ENCODE peak calls at places on chromosomes 12 and 14, in nine cellular contexts. J, S, Q, H, A, Z, V, B and D are unnamed samples.

GRCh38 chr12:119444462-119445044 is 110.0 kb downstream of the CCDC60 start:
- DNase-seq in H (peak), V (peak), S (peak), B (peak), Q (peak), A (peak), J (peak), Z (peak), D (peak)

GRCh38 chr12:53200458-53201169 is 6.4 kb downstream of the ITGB7 start:
- DNase-seq in Z (no peak), J (no peak), B (no peak), V (no peak), S (no peak), A (no peak), Q (no peak), H (no peak), D (no peak)

GRCh38 chr14:31137214-31137889 is 70.2 kb downstream of the HECTD1 start:
- DNase-seq in B (no peak), S (no peak), J (no peak), H (no peak), Q (no peak), A (no peak), V (peak), Z (no peak), D (no peak)

GRCh38 chr14:68696721-68697495 is 96.0 kb downstream of the ZFP36L1 start:
- DNase-seq in Q (no peak), A (no peak), H (no peak), Z (peak), S (no peak), B (no peak), J (no peak), V (no peak), D (no peak)

GRCh38 chr14:95483843-95484165 is 32.6 kb downstream of the SYNE3 start:
- DNase-seq in S (no peak), Q (no peak), V (no peak), J (no peak), Z (no peak), H (no peak), B (no peak), A (no peak), D (no peak)

GRCh38 chr14:104337381-104337780 is 199.0 kb downstream of the KIF26A start:
- DNase-seq in J (no peak), H (no peak), S (no peak), A (no peak), Z (no peak), Q (no peak), B (no peak), V (no peak), D (no peak)

GRCh38 chr12:27460471-27460978 is 14.0 kb downstream of the SMCO2 start:
- DNase-seq in A (no peak), J (no peak), S (no peak), H (no peak), B (no peak), Q (no peak), Z (no peak), V (no peak), D (peak)

GRCh38 chr14:64584185-64584584 is 34.4 kb downstream of the PPP1R36 start:
- DNase-seq in H (no peak), A (no peak), Z (no peak), S (no peak), Q (no peak), B (no peak), V (no peak), J (no peak), D (no peak)

GRCh38 chr14:92389598-92390126 is 66.7 kb downstream of the SLC24A4 start:
- DNase-seq in Z (no peak), Q (no peak), B (no peak), V (no peak), H (no peak), J (no peak), A (no peak), S (no peak), D (no peak)

GRCh38 chr14:61531741-61532505 is 163.4 kb upstream of the HIF1A start:
- DNase-seq in A (no peak), Z (peak), S (no peak), J (no peak), H (no peak), V (no peak), Q (no peak), B (no peak), D (no peak)

GRCh38 chr14:58829594-58829993 is 191.8 kb downstream of the DACT1 start:
- DNase-seq in A (no peak), B (no peak), Z (no peak), J (no peak), H (no peak), V (no peak), Q (no peak), S (no peak), D (no peak)

GRCh38 chr14:101774006-101774755 is 12.7 kb downstream of the PPP2R5C start:
- DNase-seq in V (no peak), A (no peak), B (no peak), S (no peak), Q (no peak), J (no peak), Z (no peak), H (no peak), D (no peak)

GRCh38 chr12:101707131-101707782 is 9.8 kb downstream of the CHPT1 start:
- DNase-seq in A (no peak), Q (no peak), B (peak), J (peak), Z (no peak), H (no peak), V (no peak), S (no peak), D (no peak)

GRCh38 chr14:20602583-20602982 is 11.4 kb upstream of the RNASE12 start:
- DNase-seq in Q (no peak), Z (peak), B (no peak), V (no peak), A (no peak), J (no peak), S (no peak), H (no peak), D (no peak)

DNA sequence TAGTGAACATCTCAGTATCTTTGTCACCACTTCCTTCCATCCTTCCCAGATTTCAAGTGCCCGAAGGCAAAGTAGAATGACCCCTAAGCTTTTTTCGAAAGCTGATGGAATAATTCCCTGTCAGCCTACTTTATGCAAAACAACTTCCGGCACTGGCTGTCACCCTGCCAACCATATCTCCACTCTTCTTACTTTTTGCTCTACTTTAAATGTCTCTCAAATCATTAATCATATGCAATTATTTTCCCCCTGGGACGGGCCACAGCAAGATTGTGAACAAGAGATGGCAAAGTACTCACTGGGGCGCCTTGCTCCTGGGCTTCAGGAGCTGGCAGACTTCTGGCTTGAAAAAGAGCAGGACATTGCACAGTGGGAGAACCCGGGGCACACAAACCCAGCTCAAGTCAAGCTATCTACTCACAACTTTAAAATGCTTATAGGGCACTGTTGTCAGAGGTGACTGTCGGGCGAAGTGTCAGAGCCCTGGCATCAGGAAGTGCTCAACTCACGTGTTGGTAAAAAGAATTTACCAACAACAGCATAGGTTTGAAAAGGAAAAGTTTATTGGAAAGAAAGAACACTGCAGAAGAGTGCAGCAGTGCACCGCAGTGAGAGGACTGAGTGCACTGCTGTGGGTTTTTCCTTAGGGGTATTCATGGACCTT is 373.4 kb downstream of the PAWR start:
- DNase-seq in A (no peak), Z (no peak), Q (no peak), S (no peak), J (no peak), H (no peak), V (no peak), B (no peak), D (no peak)
- TF ChIP-seq POLR2A in A (no peak), Z (no peak), Q (no peak), S (no peak), J (no peak), H (no peak), V (no peak), B (no peak), D (no peak)

GRCh38 chr12:47773062-47773857 is at the start of gene SLC48A1:
- DNase-seq in A (peak), J (peak), S (peak), B (peak), Z (peak), Q (peak), V (no peak), H (peak), D (peak)
- TF ChIP-seq POLR2A in A (peak), J (peak), S (no peak), B (peak), Z (peak), Q (no peak), V (peak), H (no peak), D (peak)

GRCh38 chr12:77940011-77940423 is 109.3 kb downstream of the NAV3 start:
- DNase-seq in H (no peak), V (peak), J (no peak), S (no peak), Q (no peak), B (no peak), Z (no peak), A (peak), D (no peak)
- TF ChIP-seq POLR2A in H (no peak), V (no peak), J (no peak), S (no peak), Q (no peak), B (no peak), Z (no peak), A (no peak), D (no peak)

GRCh38 chr12:64550758-64551157 is 59.5 kb upstream of the RASSF3 start:
- DNase-seq in H (no peak), S (no peak), Z (no peak), B (no peak), Q (no peak), V (no peak), J (no peak), A (no peak), D (no peak)

GRCh38 chr12:64549108-64549507 is 61.2 kb upstream of the RASSF3 start:
- DNase-seq in A (no peak), S (no peak), B (no peak), H (no peak), Z (no peak), J (no peak), V (no peak), Q (no peak), D (no peak)

GRCh38 chr12:64544371-64544770 is 65.9 kb upstream of the RASSF3 start:
- DNase-seq in H (no peak), Q (no peak), S (no peak), Z (no peak), J (no peak), B (no peak), A (no peak), V (no peak), D (no peak)

DNA sequence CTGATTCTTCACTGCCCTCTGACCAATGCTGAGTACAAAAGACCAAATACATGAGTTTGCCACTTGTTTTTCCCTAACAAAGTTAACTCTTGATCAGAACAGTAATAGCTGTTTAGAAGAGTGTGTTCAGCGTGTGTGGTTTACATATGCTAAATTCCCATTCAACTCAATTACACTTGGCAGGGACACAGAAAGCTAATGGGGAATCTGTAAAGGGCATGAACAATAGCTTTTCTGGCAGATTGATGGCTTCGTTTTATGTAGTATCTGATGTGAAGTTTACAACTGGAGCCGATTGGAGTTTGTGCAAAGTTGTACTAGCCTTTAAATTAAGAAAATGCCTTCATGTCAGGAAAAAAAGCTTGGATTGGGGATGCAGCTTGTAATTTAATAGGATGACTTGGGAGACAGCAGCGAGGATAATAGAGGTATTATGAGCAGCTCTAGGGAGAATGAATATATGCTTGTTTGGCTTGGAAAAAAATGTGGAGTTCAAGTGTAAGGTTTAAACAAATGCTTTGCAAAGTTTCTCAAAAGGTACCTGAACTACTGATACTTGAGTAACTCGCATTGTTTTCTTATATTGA is 65.4 kb upstream of the RASSF3 start:
- DNase-seq in B (no peak), A (no peak), Q (no peak), V (no peak), Z (no peak), S (no peak), H (no peak), J (no peak), D (no peak)
- TF ChIP-seq POLR2A in B (no peak), A (no peak), Q (no peak), V (no peak), Z (no peak), S (no peak), H (no peak), J (no peak), D (no peak)

DNA sequence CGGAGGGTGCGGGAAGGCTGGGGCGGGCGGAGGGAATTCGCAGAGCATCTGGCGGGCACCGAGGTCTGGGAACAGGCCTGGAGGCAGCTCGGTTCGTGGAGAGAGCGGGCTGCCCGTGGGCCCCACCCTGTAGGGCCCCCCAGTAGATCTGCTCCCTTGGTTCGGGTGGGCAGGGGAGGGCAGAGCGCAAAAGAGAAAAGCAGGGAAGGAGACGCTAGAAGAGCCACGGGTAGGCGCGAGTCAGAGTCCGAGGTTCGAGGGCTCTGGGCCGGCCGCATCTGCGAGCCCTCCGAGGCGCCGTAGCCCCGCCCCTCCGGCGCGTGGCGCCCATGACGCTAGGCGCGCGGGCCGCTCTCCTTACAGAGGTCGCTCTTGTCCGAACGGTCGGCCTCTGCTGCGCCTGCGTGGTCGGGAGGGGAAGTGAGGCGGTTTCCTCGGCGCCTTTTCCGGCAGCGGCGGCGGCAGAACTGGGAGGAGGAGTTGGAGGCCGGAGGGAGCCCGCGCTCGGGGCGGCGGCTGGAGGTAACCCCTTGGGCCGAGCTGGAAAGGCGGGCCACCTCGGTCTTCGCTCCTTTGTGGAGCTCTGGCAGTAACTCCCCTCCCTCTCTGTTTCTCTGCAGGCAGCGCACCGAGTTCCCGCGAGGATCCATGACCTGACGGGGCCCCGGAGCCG is at the start of gene ARF6:
- DNase-seq in B (peak), A (peak), Q (peak), Z (peak), S (peak), V (peak), H (peak), J (peak), D (peak)
- TF ChIP-seq POLR2A in B (peak), A (peak), Q (peak), Z (peak), S (peak), V (peak), H (peak), J (peak), D (peak)

DNA sequence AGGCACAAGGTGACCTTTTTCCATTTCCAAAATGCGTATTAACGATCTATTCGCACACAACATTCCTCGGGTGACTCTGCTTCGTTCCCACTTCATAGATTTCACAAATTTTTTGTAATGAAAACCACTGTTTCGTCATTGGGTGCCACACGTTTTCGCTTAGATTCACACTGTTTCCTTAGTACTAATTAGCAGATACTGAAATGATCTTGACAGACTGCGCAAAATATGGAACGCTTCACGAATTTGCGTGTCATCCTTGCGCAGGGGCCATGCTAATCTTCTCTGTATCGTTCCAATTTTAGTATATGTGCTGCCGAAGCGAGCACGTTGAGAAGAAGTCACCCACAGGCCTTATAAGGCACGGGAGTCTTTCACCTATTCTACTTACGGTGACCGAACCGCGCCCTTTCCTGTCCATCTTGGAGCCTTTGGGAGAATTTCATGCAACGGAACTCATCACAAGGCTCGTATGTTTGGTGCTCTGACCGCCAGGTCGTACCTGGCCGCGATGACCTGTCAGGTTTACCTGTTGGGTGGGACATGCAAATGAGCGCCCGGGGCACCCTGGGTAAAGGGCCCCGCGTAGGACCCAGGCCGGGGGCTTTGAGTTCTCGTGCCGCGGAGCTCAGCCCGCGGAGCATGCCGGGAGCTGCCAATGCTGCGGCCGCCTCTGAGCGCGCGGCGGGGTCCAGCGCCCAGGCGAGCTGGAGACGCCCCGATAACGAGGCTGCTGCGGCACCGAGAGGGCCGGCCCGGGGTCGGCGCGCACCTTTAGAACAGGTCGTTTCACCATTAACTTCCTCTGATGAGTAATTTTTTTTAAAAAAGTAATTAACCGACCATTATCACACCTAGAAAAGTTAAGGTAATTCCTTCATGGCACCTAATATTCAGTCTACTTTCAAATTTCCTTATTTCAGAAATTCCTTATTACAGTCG is at the start of gene RNU6-8:
- DNase-seq in V (peak), Q (peak), J (peak), B (peak), S (peak), A (peak), H (peak), Z (peak), D (peak)
- TF ChIP-seq POLR2A in V (peak), Q (no peak), J (peak), B (no peak), S (no peak), A (peak), H (no peak), Z (peak), D (no peak)

DNA sequence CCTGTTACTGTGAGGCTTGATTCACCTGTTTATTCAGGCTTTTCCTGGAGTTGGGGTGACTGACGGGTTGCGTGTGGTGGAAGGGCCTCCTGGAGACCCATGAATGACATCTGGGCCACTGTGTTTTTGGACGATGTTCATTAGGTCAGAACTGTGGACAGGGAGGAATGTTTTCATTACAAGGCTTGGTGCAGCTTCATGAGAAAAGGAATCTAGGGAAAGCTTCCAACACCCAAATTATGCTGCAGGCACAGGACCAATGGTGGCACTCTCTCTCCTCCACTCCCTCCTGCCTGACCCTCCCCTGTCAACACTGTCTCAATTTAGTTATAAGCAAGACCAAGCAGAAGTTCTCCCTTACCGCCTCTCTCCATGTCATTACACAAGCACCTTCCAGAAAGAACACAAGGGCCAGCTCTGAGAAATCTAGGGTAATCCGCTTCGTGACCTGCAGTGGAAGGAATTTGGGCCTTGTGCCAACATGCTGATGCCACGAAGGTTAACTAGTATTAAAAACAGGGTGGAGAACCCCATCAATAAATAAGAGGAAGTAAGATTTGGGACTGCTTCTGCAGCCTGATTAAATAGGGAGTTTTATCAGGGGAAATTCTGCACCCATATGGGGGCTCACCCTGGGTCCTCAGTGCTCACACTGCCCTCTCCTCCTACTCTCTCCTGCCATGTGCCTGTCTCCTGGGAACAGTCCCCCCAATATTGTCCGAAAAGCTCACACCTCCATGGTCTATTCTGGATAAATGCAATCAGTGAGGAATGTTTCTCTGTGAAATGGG is 200.3 kb downstream of the KTN1 start:
- DNase-seq in A (no peak), Z (no peak), Q (no peak), H (peak), J (no peak), B (no peak), S (no peak), V (no peak), D (peak)
- TF ChIP-seq POLR2A in A (no peak), Z (no peak), Q (no peak), H (no peak), J (no peak), B (no peak), S (no peak), V (no peak), D (no peak)